ENCODE peak calls at places on chromosomes 4 and X, in nine cellular contexts. W is fibroblast of mammary gland, N is K562, H is ovary, J is NB4, B is tibial nerve, G is breast epithelium, T is thoracic aorta, M is cardiac fibroblast. A is an unnamed sample.
A peak's percentile ranks its signal among the peaks of the same experiment; 100 is the strongest.

GRCh38 chrX:123976671-123977316 is 15.3 kb downstream of the STAG2 start:
- DNase-seq in W (peak; percentile 58), N (no peak), H (no peak), J (peak; percentile 46), B (no peak), G (no peak), T (no peak), M (peak; percentile 62), A (no peak)

GRCh38 chr4:158913766-158914165 is 144.9 kb downstream of the FNIP2 start:
- DNase-seq in W (peak; percentile 64), N (no peak), H (no peak), J (no peak), B (no peak), G (no peak), T (no peak), M (no peak), A (no peak)

GRCh38 chr4:168566736-168567135 is 69.9 kb downstream of the PALLD start:
- DNase-seq in W (no peak), N (no peak), H (no peak), J (no peak), B (no peak), G (no peak), T (no peak), M (no peak), A (no peak)

GRCh38 chrX:1401611-1402430 is 9.9 kb upstream of the SLC25A6 start:
- DNase-seq in W (no peak), N (no peak), H (no peak), J (no peak), B (no peak), G (no peak), T (no peak), M (no peak), A (no peak)

GRCh38 chr4:97950836-97951235 is 192.4 kb downstream of the STPG2 start:
- DNase-seq in W (no peak), N (no peak), H (no peak), J (no peak), B (no peak), G (no peak), T (no peak), M (no peak), A (no peak)

GRCh38 chr4:16109256-16109655 is 25.4 kb upstream of the PROM1 start:
- DNase-seq in W (no peak), N (no peak), H (no peak), J (no peak), B (no peak), G (no peak), T (no peak), M (no peak), A (no peak)

GRCh38 chr4:167274346-167274745 is 40.1 kb upstream of the SPOCK3 start:
- DNase-seq in W (peak; percentile 2), N (no peak), H (no peak), J (no peak), B (no peak), G (no peak), T (no peak), M (no peak), A (no peak)

GRCh38 chrX:37686348-37686736 is 751 bp downstream of the XK start:
- DNase-seq in W (no peak), N (no peak), H (no peak), J (peak; percentile 66), B (no peak), G (no peak), T (no peak), M (no peak), A (no peak)

GRCh38 chrX:134377537-134377936 is 82.4 kb upstream of the HPRT1 start:
- DNase-seq in W (peak; percentile 54), N (no peak), H (no peak), J (peak; percentile 66), B (no peak), G (no peak), T (no peak), M (peak; percentile 62), A (peak; percentile 41)

GRCh38 chr4:100695039-100695654 is 177.3 kb upstream of the EMCN start:
- DNase-seq in W (no peak), N (no peak), H (no peak), J (no peak), B (no peak), G (no peak), T (no peak), M (no peak), A (no peak)

GRCh38 chr4:168528131-168528949 is 31.5 kb downstream of the PALLD start:
- DNase-seq in W (peak; percentile 38), N (no peak), H (no peak), J (no peak), B (no peak), G (no peak), T (no peak), M (peak; percentile 27), A (no peak)

GRCh38 chr4:87058272-87059073 is 123.7 kb downstream of the AFF1 start:
- DNase-seq in W (no peak), N (peak; percentile 39), H (no peak), J (no peak), B (no peak), G (no peak), T (no peak), M (no peak), A (no peak)

GRCh38 chr4:153643406-153644016 is 40.6 kb upstream of the TLR2 start:
- DNase-seq in W (peak; percentile 56), N (peak; percentile 57), H (no peak), J (peak; percentile 74), B (no peak), G (no peak), T (no peak), M (peak; percentile 42), A (peak; percentile 56)

GRCh38 chrX:67604979-67605703 is 61.3 kb downstream of the AR start:
- DNase-seq in W (peak; percentile 90), N (no peak), H (no peak), J (no peak), B (no peak), G (no peak), T (no peak), M (peak; percentile 84), A (no peak)

GRCh38 chr4:15778742-15779231 is 659 bp downstream of the CD38 start:
- DNase-seq in W (no peak), N (no peak), H (no peak), J (peak; percentile 96), B (no peak), G (no peak), T (no peak), M (peak; percentile 19), A (no peak)

GRCh38 chr4:74117024-74117534 is 18.1 kb upstream of the CXCL2 start:
- DNase-seq in W (peak; percentile 98), N (no peak), H (no peak), J (no peak), B (no peak), G (peak; percentile 85), T (peak; percentile 61), M (peak; percentile 98), A (no peak)

GRCh38 chrX:24899391-24899790 is 116.4 kb downstream of the ARX start:
- DNase-seq in W (no peak), N (no peak), H (no peak), J (no peak), B (no peak), G (no peak), T (no peak), M (peak; percentile 1), A (no peak)

GRCh38 chr4:101667348-101667747 is 123.2 kb upstream of the BANK1 start:
- DNase-seq in W (peak; percentile 76), N (no peak), H (no peak), J (no peak), B (no peak), G (no peak), T (no peak), M (no peak), A (no peak)

DNA sequence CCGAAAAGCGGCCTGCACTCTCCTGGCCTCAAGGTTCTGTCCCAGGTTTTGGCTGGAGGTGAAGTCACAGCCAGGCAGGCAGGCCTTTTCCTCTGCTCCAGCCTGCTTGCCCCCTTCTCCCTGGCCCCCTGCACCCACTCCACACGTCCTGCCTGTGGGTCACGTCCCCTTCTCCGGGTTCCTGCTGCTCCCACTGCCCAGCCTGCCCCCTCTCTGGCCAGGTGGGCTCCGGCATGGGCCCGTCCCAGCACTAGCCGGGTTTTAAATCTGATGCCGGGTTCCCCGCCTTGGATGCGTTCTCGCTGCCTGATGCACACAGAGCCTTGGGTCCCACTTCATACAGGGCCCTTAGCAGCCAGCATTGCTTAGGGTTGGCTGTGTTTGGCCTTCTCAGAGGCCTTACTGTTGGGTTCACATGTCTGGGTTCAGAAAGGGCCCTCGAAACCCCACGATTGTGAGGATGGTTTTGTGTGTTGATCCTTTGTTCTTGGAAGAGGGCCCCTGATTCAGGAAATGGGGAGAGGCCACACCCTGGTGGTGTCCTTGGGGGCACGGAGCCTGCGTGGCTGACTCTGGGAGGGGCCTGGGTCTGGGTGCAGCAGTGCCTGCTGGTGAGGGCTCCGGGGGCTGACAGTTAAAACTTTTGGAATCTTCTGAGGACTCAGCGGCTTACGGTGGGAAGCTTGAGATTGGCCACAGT is 6.0 kb downstream of the CPZ start:
- DNase-seq in W (no peak), N (no peak), H (no peak), J (no peak), B (no peak), G (no peak), T (no peak), M (no peak), A (no peak)
- TF ChIP-seq CTCF in W (no peak), N (no peak), H (no peak), J (no peak), B (no peak), G (no peak), T (no peak), M (no peak), A (no peak)

GRCh38 chr4:80196259-80197131 is 808 bp upstream of the PRDM8 start:
- DNase-seq in W (no peak), N (no peak), H (no peak), J (no peak), B (no peak), G (no peak), T (no peak), M (no peak), A (no peak)
- H3K4me3 ChIP-seq in W (no peak overlapping the region), N (no peak overlapping the region), H (no peak overlapping the region), J (no peak overlapping the region), B (peak overlapping the region; percentile 22), G (peak overlapping the region; percentile 28), T (peak overlapping the region; percentile 57), M (peak overlapping the region; percentile 27), A (no peak overlapping the region)

GRCh38 chr4:76641351-76641750 is 206.3 kb downstream of the SHROOM3 start:
- DNase-seq in W (no peak), N (no peak), H (no peak), J (no peak), B (no peak), G (no peak), T (no peak), M (no peak), A (no peak)
- TF ChIP-seq CTCF in W (no peak), N (no peak), H (no peak), J (no peak), B (no peak), G (no peak), T (no peak), M (no peak), A (no peak)

GRCh38 chrX:115968436-115969252 is 201.9 kb upstream of the AGTR2 start:
- DNase-seq in W (peak; percentile 56), N (no peak), H (peak; percentile 21), J (peak; percentile 30), B (no peak), G (peak; percentile 37), T (no peak), M (peak; percentile 76), A (peak; percentile 31)
- H3K4me3 ChIP-seq in W (peak overlapping the region; percentile 60), N (no peak overlapping the region), H (peak overlapping the region; percentile 48), J (no peak overlapping the region), B (peak overlapping the region; percentile 33), G (peak overlapping the region; percentile 38), T (peak overlapping the region; percentile 77), M (peak overlapping the region; percentile 59), A (peak overlapping the region; percentile 90)

GRCh38 chrX:101260435-101260834 is 30.7 kb downstream of the TAF7L start:
- DNase-seq in W (peak; percentile 25), N (peak; percentile 45), H (no peak), J (peak; percentile 4), B (no peak), G (no peak), T (no peak), M (peak; percentile 26), A (no peak)
- TF ChIP-seq CTCF in W (peak; percentile 39), N (peak; percentile 71), H (no peak), J (peak; percentile 2), B (no peak), G (no peak), T (no peak), M (peak; percentile 25), A (no peak)